ENCODE peak calls at places on chromosomes 3 and 15, in seven cellular contexts. N is adrenal gland, A is left lung, Y is coronary artery, K is HCT116, P is thoracic aorta, H is IMR-90. M is an unnamed sample.

GRCh38 chr3:41726891-41727290 is 235.0 kb downstream of the ULK4 start:
- DNase-seq in N (no peak), A (no peak), Y (no peak), K (no peak), P (no peak), H (no peak), M (no peak)

GRCh38 chr15:80588801-80589200 is 106.3 kb upstream of the ABHD17C start:
- DNase-seq in N (no peak), A (no peak), Y (no peak), K (no peak), P (no peak), H (peak; percentile 100), M (no peak)

GRCh38 chr3:46881819-46882376 is 4.4 kb downstream of the PTH1R start:
- DNase-seq in N (no peak), A (no peak), Y (no peak), K (no peak), P (no peak), H (no peak), M (no peak)

GRCh38 chr3:187447737-187448136 is 79.6 kb downstream of the RTP4 start:
- DNase-seq in N (no peak), A (no peak), Y (no peak), K (no peak), P (no peak), H (no peak), M (no peak)

GRCh38 chr3:185959609-185960517 is 22.0 kb upstream of the TRA2B start:
- DNase-seq in N (peak; percentile 54), A (no peak), Y (no peak), K (no peak), P (no peak), H (peak; percentile 89), M (peak; percentile 63)

GRCh38 chr3:177236704-177237103 is 39.4 kb upstream of the TBL1XR1 start:
- DNase-seq in N (no peak), A (no peak), Y (no peak), K (no peak), P (no peak), H (peak; percentile 52), M (no peak)

GRCh38 chr15:40902605-40903561 is 8.6 kb downstream of the VPS18 start:
- DNase-seq in N (peak; percentile 62), A (peak; percentile 90), Y (no peak), K (no peak), P (no peak), H (no peak), M (peak; percentile 100)

GRCh38 chr15:77069521-77070121 is 1.3 kb downstream of the TSPAN3 start:
- DNase-seq in N (no peak), A (no peak), Y (no peak), K (no peak), P (no peak), H (no peak), M (no peak)

GRCh38 chr3:100023150-100023549 is 91.2 kb downstream of the FILIP1L start:
- DNase-seq in N (no peak), A (no peak), Y (no peak), K (no peak), P (no peak), H (peak; percentile 14), M (no peak)

GRCh38 chr3:160006282-160007163 is 17.9 kb downstream of the IL12A start:
- DNase-seq in N (peak; percentile 56), A (no peak), Y (no peak), K (peak; percentile 73), P (no peak), H (peak; percentile 77), M (peak; percentile 57)

GRCh38 chr15:31571676-31572075 is 245.0 kb downstream of the KLF13 start:
- DNase-seq in N (no peak), A (no peak), Y (no peak), K (no peak), P (no peak), H (peak; percentile 21), M (no peak)

GRCh38 chr15:33913459-33913858 is 54.8 kb upstream of the CHRM5 start:
- DNase-seq in N (no peak), A (no peak), Y (no peak), K (no peak), P (no peak), H (peak; percentile 57), M (no peak)

GRCh38 chr3:9747267-9747666 is 2.5 kb upstream of the OGG1 start:
- DNase-seq in N (no peak), A (no peak), Y (no peak), K (no peak), P (no peak), H (peak; percentile 52), M (no peak)

GRCh38 chr3:195907730-195908438 is 467 bp downstream of the TNK2 start:
- DNase-seq in N (peak; percentile 69), A (peak; percentile 78), Y (no peak), K (no peak), P (no peak), H (no peak), M (peak; percentile 66)

GRCh38 chr3:28575748-28576589 is 227.3 kb upstream of the AZI2 start:
- DNase-seq in N (peak; percentile 20), A (peak; percentile 77), Y (no peak), K (no peak), P (no peak), H (no peak), M (no peak)

GRCh38 chr3:150737874-150738679 is 24.9 kb downstream of the SIAH2 start:
- DNase-seq in N (peak; percentile 84), A (no peak), Y (no peak), K (peak; percentile 42), P (no peak), H (peak; percentile 48), M (peak; percentile 45)

GRCh38 chr15:98774756-98775497 is 126.6 kb downstream of the IGF1R start:
- DNase-seq in N (no peak), A (no peak), Y (no peak), K (no peak), P (no peak), H (peak; percentile 52), M (peak; percentile 30)

GRCh38 chr3:56342475-56342874 is 125.8 kb downstream of the ERC2 start:
- DNase-seq in N (no peak), A (no peak), Y (no peak), K (no peak), P (no peak), H (no peak), M (no peak)

GRCh38 chr3:126951561-126951960 is 31.4 kb upstream of the PLXNA1 start:
- DNase-seq in N (no peak), A (no peak), Y (no peak), K (no peak), P (no peak), H (no peak), M (no peak)

GRCh38 chr15:40222146-40222545 is 16.7 kb upstream of the PAK6 start:
- DNase-seq in N (peak; percentile 45), A (no peak), Y (no peak), K (no peak), P (no peak), H (no peak), M (no peak)

GRCh38 chr15:101322849-101323477 is 27.9 kb upstream of the SNRPA1 start:
- DNase-seq in N (no peak), A (no peak), Y (no peak), K (no peak), P (no peak), H (no peak), M (no peak)

GRCh38 chr15:38266247-38266996 is 13.8 kb downstream of the SPRED1 start:
- DNase-seq in N (no peak), A (no peak), Y (no peak), K (no peak), P (no peak), H (no peak), M (no peak)

GRCh38 chr15:57323806-57324589 is 52.3 kb upstream of the CGNL1 start:
- DNase-seq in N (peak; percentile 71), A (peak; percentile 18), Y (no peak), K (peak; percentile 90), P (no peak), H (peak; percentile 60), M (no peak)

GRCh38 chr3:177607596-177607995 is 410.3 kb upstream of the TBL1XR1 start:
- DNase-seq in N (no peak), A (no peak), Y (no peak), K (no peak), P (no peak), H (peak; percentile 37), M (no peak)

GRCh38 chr3:141556034-141556433 is 69.2 kb downstream of the RASA2 start:
- DNase-seq in N (no peak), A (no peak), Y (no peak), K (no peak), P (no peak), H (peak; percentile 55), M (no peak)

GRCh38 chr3:176872771-176873209 is 324.5 kb downstream of the TBL1XR1 start:
- DNase-seq in N (peak; percentile 69), A (no peak), Y (no peak), K (peak; percentile 10), P (no peak), H (peak; percentile 56), M (peak; percentile 44)

GRCh38 chr3:52792413-52792812 is 2.2 kb upstream of the ITIH3 start:
- DNase-seq in N (no peak), A (peak; percentile 40), Y (no peak), K (no peak), P (no peak), H (no peak), M (no peak)

GRCh38 chr3:11350374-11350773 is 78.2 kb downstream of the ATG7 start:
- DNase-seq in N (no peak), A (no peak), Y (no peak), K (no peak), P (no peak), H (peak; percentile 37), M (no peak)

GRCh38 chr15:60004019-60004845 is at the start of gene FOXB1:
- DNase-seq in N (no peak), A (peak; percentile 61), Y (no peak), K (no peak), P (no peak), H (no peak), M (no peak)

GRCh38 chr3:189786479-189787064 is 155.4 kb downstream of the TP63 start:
- DNase-seq in N (no peak), A (peak; percentile 6), Y (no peak), K (no peak), P (no peak), H (no peak), M (no peak)

GRCh38 chr3:172270767-172271166 is 177.5 kb downstream of the GHSR start:
- DNase-seq in N (no peak), A (no peak), Y (no peak), K (no peak), P (no peak), H (no peak), M (no peak)
- H3K27ac ChIP-seq in N (no peak overlapping the region), A (no peak overlapping the region), Y (no peak overlapping the region), K (no peak overlapping the region), P (no peak overlapping the region), H (no peak overlapping the region), M (no peak overlapping the region)

GRCh38 chr3:165805834-165806561 is 31.2 kb downstream of the BCHE start:
- DNase-seq in N (no peak), A (no peak), Y (no peak), K (no peak), P (no peak), H (no peak), M (no peak)
- H3K4me3 ChIP-seq in N (peak overlapping the region; percentile 26), A (no peak overlapping the region), Y (no peak overlapping the region), K (no peak overlapping the region), P (no peak overlapping the region), H (no peak overlapping the region), M (no peak overlapping the region)

GRCh38 chr3:108552267-108553159 is 36.7 kb downstream of the CIP2A start:
- DNase-seq in N (no peak), A (no peak), Y (no peak), K (peak; percentile 19), P (no peak), H (peak; percentile 56), M (no peak)
- TF ChIP-seq CTCF in N (peak; percentile 51), A (peak; percentile 37), Y (no peak), K (peak; percentile 23), P (peak; percentile 49), H (peak; percentile 60), M (no peak)

GRCh38 chr15:100172356-100173024 is 169.3 kb downstream of the ADAMTS17 start:
- DNase-seq in N (no peak), A (no peak), Y (no peak), K (no peak), P (no peak), H (no peak), M (no peak)
- H3K27ac ChIP-seq in N (no peak overlapping the region), A (no peak overlapping the region), Y (no peak overlapping the region), K (no peak overlapping the region), P (no peak overlapping the region), H (no peak overlapping the region), M (no peak overlapping the region)